ENCODE peak calls at places on chromosomes 1 and 21, in nine cellular contexts. One of them, this sample, is unnamed.

GRCh38 chr1:48099011-48099550 is 101.9 kb upstream of the TRABD2B start:
- DNase-seq in right cardiac atrium: no peak
- DNase-seq in stimulated activated CD4-positive, alpha-beta T cell treated with anti-CD3 and anti-CD28 coated beads, Interleukin-15, amount 100 ng/mL, for 1 hour: no peak
- DNase-seq in NCI-H1092 treated with DMSO at 0.1 percent for 48 hours: no peak
- DNase-seq in Caki2: no peak
- DNase-seq in RWPE1: no peak
- DNase-seq in activated naive CD8-positive, alpha-beta T cell treated with anti-CD3 and anti-CD28 coated beads, Interleukin-2, amount 50 U/mL, for 24 hours: no peak
- DNase-seq in PC-3: no peak
- DNase-seq in dorsolateral prefrontal cortex: no peak
- DNase-seq in this sample: no peak

GRCh38 chr1:229437443-229437842 is 3.5 kb upstream of the ACTA1 start:
- DNase-seq in right cardiac atrium: no peak
- DNase-seq in stimulated activated CD4-positive, alpha-beta T cell treated with anti-CD3 and anti-CD28 coated beads, Interleukin-15, amount 100 ng/mL, for 1 hour: no peak
- DNase-seq in NCI-H1092 treated with DMSO at 0.1 percent for 48 hours: no peak
- DNase-seq in Caki2: no peak
- DNase-seq in RWPE1: no peak
- DNase-seq in activated naive CD8-positive, alpha-beta T cell treated with anti-CD3 and anti-CD28 coated beads, Interleukin-2, amount 50 U/mL, for 24 hours: no peak
- DNase-seq in PC-3: no peak
- DNase-seq in dorsolateral prefrontal cortex: no peak
- DNase-seq in this sample: no peak

GRCh38 chr1:169044296-169044695 is 62.2 kb upstream of the ATP1B1 start:
- DNase-seq in right cardiac atrium: no peak
- DNase-seq in stimulated activated CD4-positive, alpha-beta T cell treated with anti-CD3 and anti-CD28 coated beads, Interleukin-15, amount 100 ng/mL, for 1 hour: no peak
- DNase-seq in NCI-H1092 treated with DMSO at 0.1 percent for 48 hours: no peak
- DNase-seq in Caki2: no peak
- DNase-seq in RWPE1: no peak
- DNase-seq in activated naive CD8-positive, alpha-beta T cell treated with anti-CD3 and anti-CD28 coated beads, Interleukin-2, amount 50 U/mL, for 24 hours: peak; percentile 27
- DNase-seq in PC-3: peak; percentile 59
- DNase-seq in dorsolateral prefrontal cortex: no peak
- DNase-seq in this sample: peak; percentile 54

GRCh38 chr21:45027241-45028196 is 46.9 kb upstream of the ADARB1 start:
- DNase-seq in right cardiac atrium: peak; percentile 47
- DNase-seq in stimulated activated CD4-positive, alpha-beta T cell treated with anti-CD3 and anti-CD28 coated beads, Interleukin-15, amount 100 ng/mL, for 1 hour: no peak
- DNase-seq in NCI-H1092 treated with DMSO at 0.1 percent for 48 hours: no peak
- DNase-seq in Caki2: no peak
- DNase-seq in RWPE1: no peak
- DNase-seq in activated naive CD8-positive, alpha-beta T cell treated with anti-CD3 and anti-CD28 coated beads, Interleukin-2, amount 50 U/mL, for 24 hours: no peak
- DNase-seq in PC-3: no peak
- DNase-seq in dorsolateral prefrontal cortex: no peak
- DNase-seq in this sample: no peak

GRCh38 chr1:93081716-93082115 is 2.6 kb downstream of the MTF2 start:
- DNase-seq in right cardiac atrium: no peak
- DNase-seq in stimulated activated CD4-positive, alpha-beta T cell treated with anti-CD3 and anti-CD28 coated beads, Interleukin-15, amount 100 ng/mL, for 1 hour: no peak
- DNase-seq in NCI-H1092 treated with DMSO at 0.1 percent for 48 hours: no peak
- DNase-seq in Caki2: no peak
- DNase-seq in RWPE1: peak; percentile 19
- DNase-seq in activated naive CD8-positive, alpha-beta T cell treated with anti-CD3 and anti-CD28 coated beads, Interleukin-2, amount 50 U/mL, for 24 hours: no peak
- DNase-seq in PC-3: peak; percentile 55
- DNase-seq in dorsolateral prefrontal cortex: no peak
- DNase-seq in this sample: peak; percentile 1

GRCh38 chr1:234962340-234962989 is 166.2 kb downstream of the TOMM20 start:
- DNase-seq in right cardiac atrium: peak; percentile 70
- DNase-seq in stimulated activated CD4-positive, alpha-beta T cell treated with anti-CD3 and anti-CD28 coated beads, Interleukin-15, amount 100 ng/mL, for 1 hour: no peak
- DNase-seq in NCI-H1092 treated with DMSO at 0.1 percent for 48 hours: peak; percentile 34
- DNase-seq in Caki2: peak; percentile 95
- DNase-seq in RWPE1: no peak
- DNase-seq in activated naive CD8-positive, alpha-beta T cell treated with anti-CD3 and anti-CD28 coated beads, Interleukin-2, amount 50 U/mL, for 24 hours: no peak
- DNase-seq in PC-3: peak; percentile 81
- DNase-seq in dorsolateral prefrontal cortex: no peak
- DNase-seq in this sample: peak; percentile 70

GRCh38 chr1:64163972-64164371 is 39.5 kb upstream of the UBE2U start:
- DNase-seq in right cardiac atrium: no peak
- DNase-seq in stimulated activated CD4-positive, alpha-beta T cell treated with anti-CD3 and anti-CD28 coated beads, Interleukin-15, amount 100 ng/mL, for 1 hour: no peak
- DNase-seq in NCI-H1092 treated with DMSO at 0.1 percent for 48 hours: peak; percentile 1
- DNase-seq in Caki2: no peak
- DNase-seq in RWPE1: peak; percentile 21
- DNase-seq in activated naive CD8-positive, alpha-beta T cell treated with anti-CD3 and anti-CD28 coated beads, Interleukin-2, amount 50 U/mL, for 24 hours: no peak
- DNase-seq in PC-3: peak; percentile 44
- DNase-seq in dorsolateral prefrontal cortex: no peak
- DNase-seq in this sample: peak; percentile 47

GRCh38 chr1:168714012-168714411 is 15.0 kb downstream of the DPT start:
- DNase-seq in right cardiac atrium: no peak
- DNase-seq in stimulated activated CD4-positive, alpha-beta T cell treated with anti-CD3 and anti-CD28 coated beads, Interleukin-15, amount 100 ng/mL, for 1 hour: no peak
- DNase-seq in NCI-H1092 treated with DMSO at 0.1 percent for 48 hours: no peak
- DNase-seq in Caki2: no peak
- DNase-seq in RWPE1: no peak
- DNase-seq in activated naive CD8-positive, alpha-beta T cell treated with anti-CD3 and anti-CD28 coated beads, Interleukin-2, amount 50 U/mL, for 24 hours: no peak
- DNase-seq in PC-3: peak; percentile 74
- DNase-seq in dorsolateral prefrontal cortex: no peak
- DNase-seq in this sample: no peak

GRCh38 chr1:97202981-97203380 is 481.4 kb downstream of the PTBP2 start:
- DNase-seq in right cardiac atrium: no peak
- DNase-seq in stimulated activated CD4-positive, alpha-beta T cell treated with anti-CD3 and anti-CD28 coated beads, Interleukin-15, amount 100 ng/mL, for 1 hour: no peak
- DNase-seq in NCI-H1092 treated with DMSO at 0.1 percent for 48 hours: no peak
- DNase-seq in Caki2: no peak
- DNase-seq in RWPE1: no peak
- DNase-seq in activated naive CD8-positive, alpha-beta T cell treated with anti-CD3 and anti-CD28 coated beads, Interleukin-2, amount 50 U/mL, for 24 hours: no peak
- DNase-seq in PC-3: no peak
- DNase-seq in dorsolateral prefrontal cortex: no peak
- DNase-seq in this sample: no peak

This sample was measured in HT-29.